ENCODE peak calls at places on chromosome 10, in ten cellular contexts. L, K, U, W, Z, P, C, V, J and I are unnamed samples.
A peak's percentile ranks its signal among the peaks of the same experiment; 100 is the strongest.

GRCh38 chr10:75511011-75511410 is 79.6 kb downstream of the LRMDA start:
- DNase-seq in J (no peak), Z (no peak), W (no peak), K (no peak), L (no peak), P (no peak), C (no peak), U (no peak), V (no peak), I (no peak)

GRCh38 chr10:96758423-96758822 is 38.1 kb upstream of the PIK3AP1 start:
- DNase-seq in J (no peak), W (peak; percentile 8), C (no peak), U (peak; percentile 86), K (no peak), V (no peak), Z (no peak), P (no peak), L (no peak), I (peak; percentile 90)

GRCh38 chr10:29392376-29393021 is 103.6 kb downstream of the LYZL1 start:
- DNase-seq in U (no peak), P (peak; percentile 54), L (peak; percentile 64), C (no peak), W (no peak), V (peak; percentile 49), Z (no peak), J (peak; percentile 32), K (no peak), I (peak; percentile 26)

GRCh38 chr10:59090804-59091203 is 85.6 kb upstream of the PHYHIPL start:
- DNase-seq in L (no peak), C (no peak), W (no peak), Z (no peak), K (no peak), J (no peak), U (no peak), P (no peak), V (no peak), I (no peak)

GRCh38 chr10:58435297-58435696 is 50.1 kb downstream of the TFAM start:
- DNase-seq in P (peak; percentile 85), L (peak; percentile 96), V (peak; percentile 48), U (peak; percentile 32), W (no peak), K (peak; percentile 30), Z (no peak), C (peak; percentile 11), J (no peak), I (no peak)

GRCh38 chr10:24951201-24952145 is 933 bp downstream of the PRTFDC1 start:
- DNase-seq in W (peak; percentile 25), J (no peak), L (peak; percentile 70), Z (no peak), K (no peak), U (no peak), C (no peak), V (no peak), P (peak; percentile 46), I (no peak)

GRCh38 chr10:4736183-4736582 is 89.8 kb upstream of the AKR1E2 start:
- DNase-seq in W (no peak), C (no peak), J (no peak), L (no peak), K (no peak), U (no peak), P (no peak), Z (no peak), V (no peak), I (no peak)

GRCh38 chr10:76382381-76382851 is 951.0 kb downstream of the LRMDA start:
- DNase-seq in V (no peak), Z (no peak), L (peak; percentile 29), J (no peak), U (no peak), K (no peak), C (no peak), P (no peak), W (no peak), I (no peak)

GRCh38 chr10:97072851-97073665 is 112.7 kb downstream of the SLIT1 start:
- DNase-seq in Z (no peak), W (peak; percentile 75), C (peak; percentile 80), P (peak; percentile 69), V (peak; percentile 94), J (peak; percentile 84), L (peak; percentile 82), U (peak; percentile 71), K (peak; percentile 38), I (peak; percentile 79)

GRCh38 chr10:77666821-77667220 is 29.2 kb upstream of the KCNMA1 start:
- DNase-seq in J (no peak), V (no peak), W (no peak), K (no peak), Z (no peak), L (no peak), U (no peak), P (no peak), C (no peak), I (no peak)

GRCh38 chr10:85259908-85260307 is 931.5 kb downstream of the CCSER2 start:
- DNase-seq in Z (no peak), W (no peak), K (no peak), J (no peak), V (no peak), P (no peak), U (no peak), C (no peak), L (no peak), I (no peak)

DNA sequence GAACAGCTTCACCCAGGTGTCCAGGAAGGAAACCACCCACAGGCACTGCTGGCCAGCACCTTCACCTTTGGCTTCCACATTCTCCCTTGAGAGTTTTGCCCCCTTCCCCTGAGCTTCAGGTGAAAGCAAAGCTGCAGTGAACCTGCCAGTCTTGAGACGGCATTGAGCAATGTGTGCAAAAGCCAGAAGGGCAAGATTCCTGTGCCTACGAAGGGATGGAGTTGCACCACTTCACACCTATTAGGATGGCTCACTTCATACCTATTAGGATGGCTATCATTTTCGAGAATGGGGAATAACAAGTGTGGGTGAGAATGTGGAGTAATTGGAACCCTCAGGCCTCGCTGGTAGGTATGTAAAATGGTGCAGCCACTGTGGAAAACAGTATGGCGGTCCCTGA is 7.2 kb downstream of the HABP2 start:
- DNase-seq in L (no peak), J (no peak), P (no peak), Z (no peak), K (no peak), V (no peak), W (no peak), U (no peak), C (no peak), I (no peak)
- H3K4me1 ChIP-seq in L (no peaks in the 10 kb centered on the region), J (peaks cover 19% of the 10 kb centered on the region), P (peaks cover 3% of the 10 kb centered on the region), Z (no peaks in the 10 kb centered on the region), K (peaks cover 3% of the 10 kb centered on the region), V (no peaks in the 10 kb centered on the region), W (no peaks in the 10 kb centered on the region), U (no peaks in the 10 kb centered on the region), C (no peaks in the 10 kb centered on the region), I (no peaks in the 10 kb centered on the region)

DNA sequence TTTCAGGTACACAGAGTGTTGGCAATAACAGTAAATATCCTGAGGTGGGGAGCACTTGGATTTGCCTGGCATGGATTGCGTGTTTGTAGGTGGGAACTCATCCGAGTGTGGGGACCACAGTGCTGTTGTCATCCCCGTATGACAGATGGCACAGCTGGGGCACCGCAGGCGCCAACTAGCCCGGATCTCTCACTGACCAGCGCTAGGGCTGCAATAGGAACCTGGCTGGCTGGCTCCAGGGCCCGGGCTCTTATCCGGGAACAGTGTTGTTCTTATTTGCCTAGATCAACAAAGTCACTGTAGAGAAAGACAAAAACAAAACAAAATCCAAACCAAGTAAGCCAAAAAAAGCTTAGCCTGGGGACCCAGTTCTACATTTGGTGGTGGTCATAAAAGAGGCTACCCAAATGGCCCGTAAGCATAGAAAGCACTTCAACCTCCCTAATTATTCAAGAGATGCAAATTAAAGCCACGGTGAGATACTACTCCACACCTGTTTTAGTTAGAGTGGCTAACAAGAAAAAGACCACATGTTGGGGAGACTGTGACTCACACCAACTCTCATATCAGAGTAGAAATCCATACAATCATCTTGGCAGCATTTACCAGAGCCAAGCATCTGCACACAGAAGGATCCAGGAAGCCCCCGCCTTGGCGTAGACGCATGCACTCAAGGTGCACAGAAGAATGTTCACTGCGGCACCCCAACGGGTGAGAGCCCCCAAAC is 27.2 kb upstream of the PFKFB3 start:
- DNase-seq in K (no peak), W (no peak), L (no peak), J (no peak), P (no peak), Z (no peak), U (no peak), C (no peak), V (no peak), I (no peak)
- H3K4me1 ChIP-seq in K (peaks cover 52% of the 10 kb centered on the region), W (peaks cover 38% of the 10 kb centered on the region), L (peaks cover 26% of the 10 kb centered on the region), J (peaks cover 3% of the 10 kb centered on the region), P (no peaks in the 10 kb centered on the region), Z (peaks cover 10% of the 10 kb centered on the region), U (no peaks in the 10 kb centered on the region), C (peaks cover 45% of the 10 kb centered on the region), V (no peaks in the 10 kb centered on the region), I (no peaks in the 10 kb centered on the region)

DNA sequence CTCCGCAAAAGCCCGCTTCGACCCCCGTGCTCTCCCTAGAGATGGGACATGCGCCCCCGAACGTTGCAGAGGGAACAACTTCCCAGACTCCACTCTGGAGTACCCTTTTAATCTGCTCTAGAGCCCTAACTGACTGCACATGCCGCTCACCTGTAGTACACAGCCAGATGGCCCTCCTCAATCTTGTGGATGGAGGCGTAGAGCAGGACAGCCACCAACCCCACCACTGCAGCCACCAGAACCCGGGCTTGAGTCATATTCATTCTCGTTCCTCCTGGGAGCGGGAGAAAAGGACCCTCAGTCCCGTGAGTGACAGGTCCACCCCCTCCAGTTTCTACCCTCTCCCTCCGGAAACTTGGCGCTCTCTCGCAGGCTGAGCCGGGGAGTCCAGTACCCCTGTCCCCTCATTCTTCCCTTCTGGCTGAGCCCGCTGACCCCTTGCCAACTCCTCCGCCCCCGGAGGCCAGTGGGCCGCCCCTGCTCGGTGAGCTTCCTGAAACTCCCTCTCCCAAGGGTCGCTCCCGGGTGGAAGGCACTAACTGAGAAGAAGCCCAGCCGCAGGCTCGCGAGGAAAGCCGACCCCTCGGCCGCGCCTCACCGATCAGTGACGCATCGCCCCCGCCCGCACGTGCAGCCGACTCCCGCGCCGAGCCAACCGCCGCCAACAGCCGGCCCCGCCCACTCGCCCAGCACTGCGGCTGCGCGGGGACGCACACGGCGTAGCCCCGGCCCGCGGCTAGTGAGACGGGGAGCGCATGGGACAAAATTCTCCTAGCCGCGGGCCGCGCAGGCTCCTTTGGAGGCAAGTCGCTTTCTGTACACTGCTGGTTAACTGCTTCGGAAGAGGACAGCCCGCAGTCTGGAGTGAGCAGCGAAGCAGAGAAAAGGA is at the start of gene ERLIN1:
- DNase-seq in V (peak; percentile 79), P (peak; percentile 88), C (peak; percentile 93), Z (peak; percentile 99), W (peak; percentile 93), L (peak; percentile 95), K (peak; percentile 70), J (peak; percentile 93), U (peak; percentile 95), I (peak; percentile 93)
- H3K4me1 ChIP-seq in V (no peaks in the 10 kb centered on the region), P (peaks cover 34% of the 10 kb centered on the region), C (peaks cover 22% of the 10 kb centered on the region), Z (peaks cover 15% of the 10 kb centered on the region), W (peaks cover 16% of the 10 kb centered on the region), L (peaks cover 13% of the 10 kb centered on the region), K (peaks cover 8% of the 10 kb centered on the region), J (peaks cover 2% of the 10 kb centered on the region), U (peaks cover 12% of the 10 kb centered on the region), I (peaks cover 36% of the 10 kb centered on the region)

DNA sequence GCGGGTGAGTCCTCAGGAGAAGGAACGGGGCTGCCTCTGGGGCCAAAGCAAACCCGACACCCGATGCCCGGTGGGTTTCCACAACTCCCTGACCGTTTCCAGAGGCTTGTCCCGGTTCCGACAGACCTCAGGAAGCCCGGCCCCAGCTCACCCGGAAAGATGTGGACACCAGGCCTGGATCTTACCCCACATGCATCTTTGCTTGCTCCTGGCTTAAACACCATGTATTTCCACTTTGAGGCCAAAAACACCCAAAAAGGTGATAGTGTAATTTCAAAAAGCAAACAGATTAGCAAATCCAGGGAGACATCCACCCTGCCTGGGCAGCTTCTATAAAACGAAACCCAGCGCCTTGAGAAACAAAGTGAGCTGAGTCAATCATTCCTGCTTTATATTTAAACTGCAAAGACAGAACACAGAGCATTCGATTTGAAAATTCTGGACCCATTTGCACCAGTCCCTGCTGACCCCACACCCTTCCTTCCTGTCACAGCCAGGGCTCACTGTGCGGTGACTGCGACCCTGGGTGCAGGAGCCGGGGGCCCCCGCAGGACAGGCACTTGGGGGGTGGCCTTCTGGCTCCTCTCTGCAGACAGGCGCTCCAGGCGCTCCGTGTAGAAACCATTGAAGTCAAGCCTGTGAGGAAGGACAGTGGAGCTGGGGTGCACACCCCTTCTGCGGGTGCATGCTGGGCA is 2.7 kb upstream of the ADAM8 start:
- DNase-seq in J (no peak), V (no peak), C (no peak), L (no peak), W (no peak), K (no peak), U (peak; percentile 2), P (no peak), Z (no peak), I (no peak)
- H3K4me1 ChIP-seq in J (peaks cover 8% of the 10 kb centered on the region), V (no peaks in the 10 kb centered on the region), C (no peaks in the 10 kb centered on the region), L (peaks cover 35% of the 10 kb centered on the region), W (peaks cover 7% of the 10 kb centered on the region), K (peaks cover 9% of the 10 kb centered on the region), U (peaks cover 27% of the 10 kb centered on the region), P (peaks cover 4% of the 10 kb centered on the region), Z (peaks cover 5% of the 10 kb centered on the region), I (peaks cover 46% of the 10 kb centered on the region)